ENCODE peak calls at places on chromosome X, in six cellular contexts. G, K, F, C, J and V are unnamed samples. For H3K4me1, the result is how much of the 10 kb centered on the place peaks cover.

GRCh38 chrX:145825896-145826295 is 8.3 kb downstream of the SLITRK2 start:
- DNase-seq in K (no peak), C (no peak), J (peak), G (no peak), F (no peak), V (no peak)

GRCh38 chrX:100368167-100368566 is 41.9 kb downstream of the PCDH19 start:
- DNase-seq in J (peak), C (peak), F (no peak), K (no peak), G (no peak), V (no peak)

GRCh38 chrX:6132970-6133369 is 95.7 kb downstream of the NLGN4X start:
- DNase-seq in J (no peak), K (no peak), C (no peak), F (no peak), G (no peak), V (no peak)

GRCh38 chrX:42934020-42934701 is 156.2 kb upstream of the PPP1R2C start:
- DNase-seq in G (no peak), F (no peak), C (no peak), K (peak), J (no peak), V (peak)

GRCh38 chrX:42540150-42540549 is 237.8 kb downstream of the PPP1R2C start:
- DNase-seq in J (no peak), F (no peak), C (no peak), K (no peak), G (no peak), V (no peak)

GRCh38 chrX:68511255-68511654 is 12.4 kb downstream of the YIPF6 start:
- DNase-seq in K (peak), C (no peak), F (no peak), J (peak), G (no peak), V (no peak)

GRCh38 chrX:150913511-150913910 is 15.0 kb upstream of the CD99L2 start:
- DNase-seq in K (no peak), G (no peak), J (no peak), C (no peak), F (no peak), V (no peak)

GRCh38 chrX:96591418-96591817 is 93.2 kb upstream of the DIAPH2 start:
- DNase-seq in F (no peak), G (no peak), K (no peak), C (no peak), J (no peak), V (no peak)

GRCh38 chrX:10949541-10949940 is 161.6 kb upstream of the HCCS start:
- DNase-seq in C (no peak), J (no peak), F (no peak), G (no peak), K (no peak), V (no peak)

GRCh38 chrX:110421499-110422455 is 63.1 kb downstream of the RTL9 start:
- DNase-seq in F (peak), K (no peak), J (no peak), G (no peak), C (no peak), V (peak)

GRCh38 chrX:70769659-70770232 is 138.8 kb downstream of the TEX11 start:
- DNase-seq in K (no peak), C (no peak), J (peak), G (no peak), F (no peak), V (no peak)

GRCh38 chrX:154486052-154486395 is 391 bp downstream of the UBL4A start:
- DNase-seq in F (peak), G (peak), C (no peak), J (peak), K (peak), V (no peak)

GRCh38 chrX:129577473-129577872 is 37.4 kb downstream of the OCRL start:
- DNase-seq in J (no peak), K (no peak), F (no peak), C (no peak), G (no peak), V (no peak)

GRCh38 chrX:119093991-119094741 is 21.4 kb downstream of the CT47C1 start:
- DNase-seq in J (no peak), G (no peak), F (no peak), C (no peak), K (no peak), V (no peak)

GRCh38 chrX:41616935-41617334 is 71.8 kb upstream of the GPR34 start:
- DNase-seq in K (no peak), J (peak), G (no peak), C (no peak), F (no peak), V (no peak)

GRCh38 chrX:83916525-83916924 is 55.6 kb downstream of the CYLC1 start:
- DNase-seq in C (no peak), J (peak), K (peak), G (no peak), F (no peak), V (no peak)

GRCh38 chrX:22116585-22117546 is 84.7 kb downstream of the PHEX start:
- DNase-seq in F (no peak), G (no peak), K (no peak), C (no peak), J (no peak), V (no peak)

GRCh38 chrX:51569561-51569960 is 49.2 kb downstream of the CENPVL3 start:
- DNase-seq in K (no peak), F (no peak), C (no peak), J (no peak), G (no peak), V (no peak)

GRCh38 chrX:72620550-72621145 is 48.0 kb upstream of the HDAC8 start:
- DNase-seq in J (peak), G (no peak), C (peak), F (peak), K (peak), V (peak)

GRCh38 chrX:17706676-17707075 is 30.6 kb upstream of the SCML1 start:
- DNase-seq in J (no peak), G (no peak), K (no peak), F (no peak), C (no peak), V (no peak)

GRCh38 chrX:154372612-154373022 is 1.8 kb downstream of the FLNA start:
- DNase-seq in C (no peak), J (no peak), G (no peak), F (no peak), K (no peak), V (no peak)

GRCh38 chrX:55210931-55211677 is 9.0 kb upstream of the PAGE5 start:
- DNase-seq in K (no peak), J (no peak), C (no peak), F (no peak), G (no peak), V (no peak)

GRCh38 chrX:63349307-63349706 is 1.8 kb downstream of the SPIN4 start:
- DNase-seq in F (no peak), J (peak), K (no peak), G (no peak), C (no peak), V (no peak)

GRCh38 chrX:54695816-54696487 is 102.1 kb downstream of the ITIH6 start:
- DNase-seq in C (no peak), K (no peak), G (no peak), J (no peak), F (no peak), V (no peak)

GRCh38 chrX:48025561-48025960 is 18.8 kb downstream of the SPACA5 start:
- DNase-seq in K (peak), J (peak), G (no peak), C (peak), F (peak), V (no peak)

GRCh38 chrX:38312436-38312835 is 14.9 kb downstream of the RPGR start:
- DNase-seq in J (no peak), C (peak), K (no peak), F (no peak), G (no peak), V (no peak)

GRCh38 chrX:39645059-39645895 is 452.5 kb downstream of the BCOR start:
- DNase-seq in G (no peak), J (no peak), C (no peak), F (no peak), K (peak), V (no peak)

GRCh38 chrX:17376381-17377046 is 1.5 kb downstream of the NHS start:
- DNase-seq in F (no peak), C (no peak), G (peak), K (peak), J (peak), V (peak)

GRCh38 chrX:118976599-118977340 is 2.4 kb downstream of the LONRF3 start:
- DNase-seq in J (no peak), G (peak), F (peak), K (peak), C (no peak), V (peak)

GRCh38 chrX:12421918-12422317 is 283.6 kb downstream of the FRMPD4 start:
- DNase-seq in C (no peak), F (no peak), G (no peak), J (no peak), K (no peak), V (no peak)

GRCh38 chrX:130172127-130172834 is 519 bp downstream of the RAB33A start:
- DNase-seq in G (peak), F (no peak), C (no peak), J (peak), K (no peak), V (peak)

GRCh38 chrX:11386001-11386523 is 92.8 kb downstream of the AMELX start:
- DNase-seq in F (no peak), G (no peak), K (peak), J (no peak), C (no peak), V (no peak)

GRCh38 chrX:69507500-69507789 is 3.3 kb downstream of the NALF2 start:
- DNase-seq in C (no peak), K (no peak), F (no peak), G (no peak), J (no peak), V (no peak)

GRCh38 chrX:77451041-77451440 is 3.9 kb downstream of the FGF16 start:
- DNase-seq in F (no peak), G (no peak), C (no peak), J (no peak), K (no peak), V (no peak)

DNA sequence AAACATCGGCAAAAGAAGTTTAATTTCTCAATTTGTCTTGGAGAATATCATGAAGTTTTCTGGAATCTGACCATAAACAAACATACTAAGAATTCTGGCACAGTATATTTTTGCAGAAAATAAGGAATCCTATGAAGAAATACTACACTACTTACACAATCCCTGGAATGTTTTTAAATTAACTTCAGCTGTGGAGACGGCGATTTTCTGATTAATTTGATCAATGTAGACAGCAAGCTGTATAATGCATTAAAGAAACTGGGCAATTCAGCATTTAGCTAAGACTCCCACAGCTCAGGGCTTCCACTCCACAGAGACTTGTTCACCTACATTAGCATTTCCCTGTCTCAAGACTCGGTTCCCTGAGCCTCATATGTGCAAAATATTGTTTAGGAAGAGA is 12.2 kb downstream of the EGFL6 start:
- DNase-seq in F (no peak), K (no peak), G (no peak), C (no peak), J (no peak), V (no peak)
- H3K4me3 ChIP-seq in F (no peak), K (no peak), G (no peak), C (no peak), J (no peak), V (no peak)

GRCh38 chrX:148794350-148794749 is 293.9 kb downstream of the AFF2 start:
- DNase-seq in K (no peak), C (no peak), G (no peak), F (no peak), J (no peak), V (no peak)
- H3K4me1 ChIP-seq in K (under half), C (under half), G (under half), F (under half), J (under half), V (under half)

GRCh38 chrX:141180851-141181250 is 3.9 kb upstream of the LDOC1 start:
- DNase-seq in K (no peak), C (no peak), J (no peak), G (no peak), F (no peak), V (no peak)

GRCh38 chrX:141175786-141176185 is 1.1 kb downstream of the LDOC1 start:
- DNase-seq in G (no peak), C (no peak), J (no peak), K (no peak), F (no peak), V (no peak)

DNA sequence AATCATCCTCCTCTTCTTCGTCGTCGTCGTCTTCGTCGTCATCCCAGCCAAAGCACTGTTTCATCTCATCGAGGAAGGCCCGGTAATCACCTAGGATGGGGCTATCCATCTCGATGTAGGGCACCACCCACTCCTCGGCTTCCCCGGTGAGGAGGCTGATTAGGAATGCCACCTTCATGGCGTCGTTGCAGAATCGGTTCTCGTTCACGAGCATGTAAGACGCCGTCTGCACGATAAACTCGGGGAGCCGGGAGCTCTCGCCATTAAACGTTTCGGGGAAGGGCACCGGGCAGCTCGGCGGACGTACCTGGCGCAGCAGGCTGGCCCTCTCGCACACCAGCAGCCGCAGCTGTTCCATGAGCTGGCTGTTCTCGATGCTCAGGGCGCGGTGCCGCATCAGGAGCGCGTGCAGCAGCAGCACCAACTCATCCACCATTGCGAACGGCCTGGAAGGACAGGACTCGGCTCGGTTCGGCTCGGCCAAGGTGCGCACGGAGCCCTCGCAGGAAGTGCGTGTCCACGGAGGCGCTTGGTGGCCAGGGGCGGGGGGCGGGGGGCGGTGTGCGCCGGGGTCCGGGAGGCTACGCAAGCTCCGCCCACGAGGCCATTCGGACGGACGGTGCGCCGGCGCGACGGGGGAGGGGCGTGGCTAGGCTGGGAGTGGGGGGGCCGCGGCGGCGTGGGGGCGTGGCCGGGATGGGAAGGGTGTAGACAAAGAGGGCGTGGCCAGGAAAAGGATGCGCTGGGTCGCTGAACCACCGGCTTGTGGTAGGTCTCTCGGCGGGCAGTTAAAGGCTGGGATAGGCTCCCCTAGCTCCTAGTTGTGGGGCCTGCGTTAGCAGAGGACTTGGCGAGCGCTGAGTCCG is at the start of gene LDOC1:
- DNase-seq in F (peak), K (peak), C (no peak), J (peak), G (peak), V (peak)
- TF ChIP-seq POLR2AphosphoS5 in F (no peak), K (no peak), C (no peak), J (peak), G (peak), V (no peak)

GRCh38 chrX:104156630-104157529 is at the start of gene SLC25A53:
- DNase-seq in K (peak), G (peak), F (peak), C (peak), J (peak), V (peak)
- H3K4me3 ChIP-seq in K (peak), G (peak), F (peak), C (peak), J (peak), V (peak)

GRCh38 chrX:133437771-133438170 is 22.5 kb upstream of the GPC4 start:
- DNase-seq in G (no peak), C (no peak), K (no peak), F (no peak), J (no peak), V (no peak)

GRCh38 chrX:133440081-133440796 is 24.9 kb upstream of the GPC4 start:
- DNase-seq in K (no peak), F (no peak), G (no peak), C (no peak), J (peak), V (no peak)

GRCh38 chrX:133437356-133437755 is 22.1 kb upstream of the GPC4 start:
- DNase-seq in F (no peak), C (no peak), G (no peak), J (peak), K (no peak), V (no peak)

GRCh38 chrX:133444196-133444595 is 28.9 kb upstream of the GPC4 start:
- DNase-seq in K (no peak), J (no peak), C (no peak), G (no peak), F (no peak), V (no peak)

DNA sequence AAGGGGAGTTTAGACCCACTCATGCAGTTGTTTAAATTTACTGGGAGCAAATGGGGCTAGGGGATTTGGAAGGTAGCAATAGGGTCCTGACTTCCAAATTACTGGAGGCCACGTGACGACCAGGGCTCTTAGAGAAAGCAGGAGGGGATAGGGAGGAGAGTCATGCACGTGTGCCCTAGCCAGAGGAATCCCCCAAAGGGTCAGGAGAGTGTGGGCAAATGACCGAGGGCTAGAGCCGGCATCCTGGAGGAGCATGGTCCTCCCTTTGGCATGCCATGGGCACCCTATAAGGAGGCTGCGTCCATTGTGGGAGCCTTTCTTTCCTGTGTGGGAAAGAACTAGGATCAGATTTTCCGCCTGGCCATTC is 25.5 kb upstream of the GPC4 start:
- DNase-seq in G (no peak), F (no peak), C (no peak), K (no peak), J (no peak), V (no peak)
- H3K4me1 ChIP-seq in G (under half), F (under half), C (under half), K (under half), J (under half), V (under half)

DNA sequence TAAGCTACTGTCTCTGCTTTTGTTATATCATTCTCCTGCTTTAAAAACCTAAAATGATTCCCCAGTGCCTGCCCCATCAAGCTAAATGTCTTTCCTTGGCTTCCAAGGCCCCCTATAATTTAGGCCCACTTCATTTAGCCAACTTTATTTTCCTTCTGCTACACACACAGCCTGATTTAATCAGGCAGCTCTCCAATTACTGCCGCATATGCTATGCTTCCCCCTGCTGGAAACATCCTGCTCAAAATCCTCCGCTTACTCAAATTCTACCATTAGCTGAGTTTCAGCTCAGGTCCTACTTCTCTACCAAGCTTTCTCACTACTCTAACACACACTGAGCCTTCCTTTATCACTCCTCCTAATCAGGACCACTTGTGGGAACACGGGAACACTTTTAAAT is 17.0 kb downstream of the LAMP2 start:
- DNase-seq in F (no peak), C (no peak), J (peak), G (no peak), K (no peak), V (no peak)
- TF ChIP-seq POLR2AphosphoS5 in F (no peak), C (no peak), J (no peak), G (no peak), K (no peak), V (no peak)

DNA sequence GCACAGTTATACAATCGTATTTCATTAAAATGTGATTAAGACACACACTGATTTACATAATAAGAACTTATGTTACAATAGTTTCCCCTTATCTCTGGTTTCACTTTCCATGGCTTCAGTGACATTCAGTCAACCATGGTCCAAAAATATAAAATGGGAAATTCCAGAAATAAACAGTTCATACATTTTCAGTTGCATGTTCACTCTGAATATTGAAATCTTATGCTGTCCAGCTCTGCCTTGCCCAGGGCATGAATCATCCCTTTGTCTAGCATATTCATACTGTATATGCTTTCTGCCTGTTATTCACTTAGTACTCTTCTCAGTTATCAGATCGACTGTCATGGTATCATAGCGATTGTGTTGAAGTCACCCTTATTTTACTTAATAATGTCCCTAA is 173.8 kb upstream of the DCAF12L2 start:
- DNase-seq in K (no peak), F (no peak), C (no peak), J (no peak), G (no peak), V (no peak)
- H3K4me3 ChIP-seq in K (no peak), F (no peak), C (no peak), J (no peak), G (no peak), V (no peak)